ENCODE peak calls at places on chromosomes 11 and 22, in five cellular contexts. O is endodermal cell, G is coronary artery, A is astrocyte, Y is progenitor cell of endocrine pancreas. U is an unnamed sample.

GRCh38 chr22:37710675-37711074 is 13.8 kb downstream of the TRIOBP start:
- DNase-seq in O (no peak), G (no peak), A (no peak), Y (no peak), U (no peak)

GRCh38 chr11:30107899-30108298 is 91.1 kb upstream of the KCNA4 start:
- DNase-seq in O (no peak), G (no peak), A (peak), Y (no peak), U (peak)

GRCh38 chr11:2793781-2794418 is 91.7 kb downstream of the CDKN1C start:
- DNase-seq in O (peak), G (peak), A (no peak), Y (no peak), U (no peak)

GRCh38 chr11:7332451-7332850 is 80.7 kb downstream of the SYT9 start:
- DNase-seq in O (no peak), G (no peak), A (no peak), Y (no peak), U (no peak)

GRCh38 chr11:70606951-70607330 is 208.6 kb downstream of the CTTN start:
- DNase-seq in O (no peak), G (no peak), A (no peak), Y (no peak), U (no peak)

GRCh38 chr11:47466701-47467250 is 17.8 kb upstream of the RAPSN start:
- DNase-seq in O (peak), G (no peak), A (peak), Y (no peak), U (no peak)

GRCh38 chr22:33472462-33473344 is 414.5 kb upstream of the SYN3 start:
- DNase-seq in O (no peak), G (no peak), A (peak), Y (no peak), U (no peak)

GRCh38 chr22:37079668-37080171 is 28.2 kb downstream of the KCTD17 start:
- DNase-seq in O (no peak), G (no peak), A (peak), Y (no peak), U (no peak)

GRCh38 chr22:45688606-45689080 is 17.0 kb downstream of the ATXN10 start:
- DNase-seq in O (no peak), G (no peak), A (peak), Y (no peak), U (peak)

GRCh38 chr11:120239713-120240640 is at the start of gene POU2F3:
- DNase-seq in O (peak), G (no peak), A (no peak), Y (no peak), U (no peak)

GRCh38 chr11:107017104-107017432 is 1.2 kb downstream of the GUCY1A2 start:
- DNase-seq in O (no peak), G (no peak), A (peak), Y (no peak), U (no peak)

GRCh38 chr11:126462422-126462821 is 106.9 kb downstream of the ST3GAL4 start:
- DNase-seq in O (no peak), G (no peak), A (no peak), Y (no peak), U (no peak)

GRCh38 chr11:88175707-88176066 is 444 bp upstream of the RAB38 start:
- DNase-seq in O (peak), G (no peak), A (peak), Y (no peak), U (no peak)

GRCh38 chr22:47795477-47796127 is 1033.2 kb downstream of the TBC1D22A start:
- DNase-seq in O (peak), G (peak), A (no peak), Y (no peak), U (no peak)

GRCh38 chr22:39727541-39727940 is 157.0 kb downstream of the CACNA1I start:
- DNase-seq in O (peak), G (no peak), A (no peak), Y (no peak), U (no peak)

GRCh38 chr11:63564056-63564784 is 1.0 kb upstream of the PLAAT2 start:
- DNase-seq in O (no peak), G (no peak), A (no peak), Y (no peak), U (no peak)

GRCh38 chr11:16737860-16738197 is 618 bp upstream of the C11orf58 start:
- DNase-seq in O (no peak), G (no peak), A (no peak), Y (no peak), U (no peak)

GRCh38 chr11:16741473-16741872 is 3.0 kb downstream of the C11orf58 start:
- DNase-seq in O (no peak), G (no peak), A (no peak), Y (no peak), U (no peak)

GRCh38 chr11:16739326-16739875 is 954 bp downstream of the C11orf58 start:
- DNase-seq in O (no peak), G (no peak), A (peak), Y (no peak), U (peak)

GRCh38 chr11:16738198-16738948 is at the start of gene C11orf58:
- DNase-seq in O (peak), G (peak), A (peak), Y (peak), U (peak)

DNA sequence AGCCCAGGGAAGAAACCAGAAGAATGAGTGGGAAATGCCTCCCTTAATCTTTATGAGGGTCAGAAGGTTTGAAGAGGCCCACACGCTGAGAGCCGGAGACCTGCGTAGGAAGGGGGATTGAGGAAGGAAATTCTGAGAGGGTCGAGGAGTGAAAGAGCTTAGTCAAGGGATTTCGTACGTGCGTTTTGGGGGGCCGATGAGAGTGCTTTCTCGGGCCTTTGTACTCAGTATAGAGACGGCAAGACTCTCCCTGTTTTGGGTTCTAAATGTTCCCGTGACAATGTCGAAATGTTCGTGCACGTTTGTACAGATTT is 459 bp downstream of the C11orf58 start:
- DNase-seq in O (no peak), G (no peak), A (no peak), Y (no peak), U (no peak)
- TF ChIP-seq CTCF in O (no peak), G (no peak), A (no peak), Y (no peak), U (no peak)

DNA sequence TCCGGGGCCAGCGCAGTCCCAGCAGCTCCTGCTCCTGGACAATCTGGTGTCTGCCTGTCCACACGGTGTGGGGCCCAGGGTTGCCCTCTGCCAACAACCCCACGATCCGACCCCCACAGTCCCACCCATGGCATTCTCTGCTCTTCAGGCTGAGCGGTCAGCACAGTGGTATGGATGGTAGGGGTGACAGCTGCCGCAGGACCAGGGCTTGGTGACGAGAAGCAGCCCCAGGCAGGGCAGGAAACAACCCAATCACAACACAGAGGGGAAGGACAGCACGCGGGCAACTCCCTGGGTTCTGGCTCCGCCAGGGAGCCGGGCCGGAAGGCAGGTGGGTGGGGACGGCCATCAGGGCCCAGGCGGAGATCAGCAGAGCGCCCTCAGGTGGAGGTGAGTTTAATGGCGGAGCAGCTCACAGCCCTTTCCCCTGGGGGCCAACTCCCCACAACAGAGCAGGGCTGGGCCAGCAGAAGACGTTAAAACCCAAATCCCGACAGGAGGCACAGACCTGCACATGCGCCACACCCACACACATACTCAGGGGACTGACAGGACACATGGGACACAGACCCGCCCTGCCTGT is 5.3 kb upstream of the CHADL start:
- DNase-seq in O (peak), G (no peak), A (no peak), Y (no peak), U (no peak)
- TF ChIP-seq CTCF in O (peak), G (no peak), A (no peak), Y (no peak), U (peak)

GRCh38 chr22:29028468-29028867 is 33.2 kb downstream of the C22orf31 start:
- DNase-seq in O (no peak), G (no peak), A (no peak), Y (no peak), U (no peak)
- TF ChIP-seq CTCF in O (no peak), G (no peak), A (no peak), Y (no peak), U (no peak)

DNA sequence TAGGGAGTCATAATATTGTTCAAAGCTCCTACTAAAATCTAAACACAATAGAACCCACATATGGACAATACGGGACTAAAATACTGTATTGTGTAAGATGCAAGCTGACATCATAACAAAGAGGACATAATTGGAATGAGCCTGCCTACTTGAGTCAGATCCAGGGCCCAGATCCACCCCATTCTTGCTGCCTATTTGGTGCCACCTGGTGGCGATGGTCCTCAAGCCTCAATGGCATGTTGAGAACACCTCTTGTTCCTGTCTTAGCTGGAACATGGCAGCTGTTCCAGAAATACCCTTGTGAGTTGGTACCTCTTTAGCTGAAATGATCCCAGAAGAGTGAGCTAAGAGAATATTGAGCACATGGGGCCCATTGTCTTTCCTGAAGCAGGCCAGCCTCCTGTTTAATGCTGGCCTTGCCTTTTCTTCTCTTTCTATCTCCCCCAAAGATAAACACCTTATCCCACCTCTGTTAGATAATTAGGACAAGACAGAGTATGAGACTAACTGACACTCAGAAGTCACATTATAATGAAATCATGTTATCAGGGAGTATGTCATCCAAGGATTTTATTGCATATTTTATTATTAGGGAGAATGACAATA is 680.9 kb upstream of the ANO5 start:
- DNase-seq in O (peak), G (no peak), A (peak), Y (peak), U (peak)
- TF ChIP-seq CTCF in O (peak), G (no peak), A (peak), Y (peak), U (peak)

U was measured in mammary epithelial cell.